ENCODE peak calls at places on chromosomes 11 and 22, in seven cellular contexts. S is dermis blood vessel endothelial cell, M is EL, I is HS-5, Y is kidney epithelial cell, W is RPMI7951, D is astrocyte. B is an unnamed sample.

GRCh38 chr22:37802310-37803194 is 5.2 kb upstream of the GCAT start:
- DNase-seq in S (peak), M (no peak), I (no peak), Y (no peak), W (no peak), D (no peak), B (peak)

GRCh38 chr11:6362868-6363678 is 27.2 kb upstream of the SMPD1 start:
- DNase-seq in S (peak), M (peak), I (peak), Y (peak), W (peak), D (peak), B (peak)

GRCh38 chr11:12133539-12134238 is 23.3 kb downstream of the MICAL2 start:
- DNase-seq in S (no peak), M (no peak), I (no peak), Y (no peak), W (no peak), D (no peak), B (no peak)

GRCh38 chr11:8192016-8192895 is 23.4 kb upstream of the RIC3 start:
- DNase-seq in S (peak), M (peak), I (peak), Y (peak), W (peak), D (peak), B (peak)

GRCh38 chr11:118996926-118997626 is 862 bp upstream of the CENATAC start:
- DNase-seq in S (peak), M (peak), I (no peak), Y (no peak), W (peak), D (no peak), B (peak)

GRCh38 chr11:820655-821512 is 2.2 kb downstream of the PNPLA2 start:
- DNase-seq in S (peak), M (peak), I (no peak), Y (no peak), W (peak), D (peak), B (peak)

GRCh38 chr11:73652046-73652730 is 5.8 kb downstream of the PLEKHB1 start:
- DNase-seq in S (peak), M (no peak), I (no peak), Y (no peak), W (peak), D (no peak), B (peak)

GRCh38 chr11:110317516-110317932 is 21.1 kb upstream of the RDX start:
- DNase-seq in S (peak), M (no peak), I (no peak), Y (no peak), W (peak), D (peak), B (peak)

GRCh38 chr22:44454113-44454769 is 43.8 kb downstream of the RTL6 start:
- DNase-seq in S (no peak), M (no peak), I (no peak), Y (no peak), W (no peak), D (no peak), B (no peak)

GRCh38 chr11:109978895-109979294 is 114.3 kb upstream of the ZC3H12C start:
- DNase-seq in S (peak), M (peak), I (no peak), Y (no peak), W (no peak), D (no peak), B (no peak)

GRCh38 chr11:32575070-32575469 is 8.6 kb upstream of the EIF3M start:
- DNase-seq in S (no peak), M (no peak), I (no peak), Y (no peak), W (no peak), D (no peak), B (no peak)

GRCh38 chr11:126404367-126404766 is 48.9 kb downstream of the ST3GAL4 start:
- DNase-seq in S (no peak), M (peak), I (peak), Y (no peak), W (no peak), D (no peak), B (no peak)

GRCh38 chr11:27672836-27673464 is 27.3 kb downstream of the BDNF start:
- DNase-seq in S (no peak), M (peak), I (no peak), Y (no peak), W (no peak), D (no peak), B (no peak)

GRCh38 chr11:43920598-43921419 is 21.6 kb upstream of the C11orf96 start:
- DNase-seq in S (peak), M (peak), I (peak), Y (peak), W (peak), D (peak), B (peak)

GRCh38 chr22:21933899-21934298 is 18.7 kb downstream of the PPM1F start:
- DNase-seq in S (no peak), M (no peak), I (no peak), Y (no peak), W (no peak), D (no peak), B (no peak)

GRCh38 chr22:46056169-46057041 is 79.4 kb upstream of the WNT7B start:
- DNase-seq in S (peak), M (peak), I (no peak), Y (no peak), W (no peak), D (peak), B (peak)